ENCODE peak calls at places on chromosome 7, in eight cellular contexts. P is sigmoid colon, F is AG04450, B is PC-9, D is fibroblast of pulmonary artery, H is breast epithelium, L is adrenal gland, X is foreskin fibroblast. I is an unnamed sample.

GRCh38 chr7:51198654-51199053 is 118.0 kb downstream of the COBL start:
- DNase-seq in P (no peak), F (no peak), B (no peak), D (no peak), H (no peak), L (no peak), X (no peak), I (no peak)

GRCh38 chr7:90383422-90383821 is 19.8 kb upstream of the CLDN12 start:
- DNase-seq in P (no peak), F (no peak), B (no peak), D (peak; percentile 54), H (no peak), L (no peak), X (peak; percentile 61), I (peak; percentile 53)

GRCh38 chr7:118046086-118046485 is 137.9 kb upstream of the LSM8 start:
- DNase-seq in P (no peak), F (no peak), B (no peak), D (no peak), H (no peak), L (no peak), X (no peak), I (no peak)

GRCh38 chr7:24786941-24787340 is 29.7 kb upstream of the GSDME start:
- DNase-seq in P (no peak), F (peak; percentile 81), B (peak; percentile 75), D (peak; percentile 92), H (peak; percentile 27), L (peak; percentile 54), X (peak; percentile 96), I (peak; percentile 88)

GRCh38 chr7:22269963-22270362 is 87.0 kb downstream of the RAPGEF5 start:
- DNase-seq in P (no peak), F (no peak), B (peak; percentile 53), D (no peak), H (no peak), L (no peak), X (no peak), I (no peak)

GRCh38 chr7:100220833-100221718 is 1.3 kb downstream of the PVRIG start:
- DNase-seq in P (no peak), F (no peak), B (no peak), D (no peak), H (peak; percentile 27), L (no peak), X (no peak), I (no peak)

GRCh38 chr7:54662701-54663100 is 96.3 kb downstream of the SEC61G start:
- DNase-seq in P (no peak), F (no peak), B (no peak), D (no peak), H (no peak), L (no peak), X (no peak), I (no peak)

GRCh38 chr7:78673272-78673671 is 780.2 kb downstream of the MAGI2 start:
- DNase-seq in P (no peak), F (no peak), B (no peak), D (no peak), H (no peak), L (no peak), X (no peak), I (no peak)

GRCh38 chr7:90749774-90750173 is 153.7 kb downstream of the CDK14 start:
- DNase-seq in P (no peak), F (no peak), B (no peak), D (peak; percentile 42), H (no peak), L (no peak), X (peak; percentile 60), I (peak; percentile 64)

GRCh38 chr7:89776980-89777379 is 377.3 kb upstream of the STEAP1 start:
- DNase-seq in P (no peak), F (no peak), B (no peak), D (no peak), H (no peak), L (no peak), X (no peak), I (no peak)

GRCh38 chr7:84948632-84949031 is 238.2 kb downstream of the SEMA3D start:
- DNase-seq in P (no peak), F (no peak), B (no peak), D (no peak), H (no peak), L (no peak), X (peak; percentile 44), I (peak; percentile 42)

GRCh38 chr7:70405241-70405640 is 726.7 kb upstream of the GALNT17 start:
- DNase-seq in P (no peak), F (no peak), B (no peak), D (no peak), H (no peak), L (no peak), X (no peak), I (no peak)

GRCh38 chr7:130453051-130453450 is 12.2 kb upstream of the CEP41 start:
- DNase-seq in P (no peak), F (no peak), B (no peak), D (no peak), H (no peak), L (no peak), X (peak; percentile 28), I (no peak)

GRCh38 chr7:112554591-112554990 is 73.8 kb downstream of the LSMEM1 start:
- DNase-seq in P (no peak), F (no peak), B (no peak), D (no peak), H (no peak), L (no peak), X (peak; percentile 25), I (peak; percentile 17)

GRCh38 chr7:134431805-134432204 is 27.1 kb downstream of the AKR1B1 start:
- DNase-seq in P (no peak), F (no peak), B (no peak), D (no peak), H (no peak), L (no peak), X (no peak), I (no peak)

GRCh38 chr7:14551326-14551725 is 351.2 kb downstream of the DGKB start:
- DNase-seq in P (no peak), F (no peak), B (no peak), D (no peak), H (no peak), L (no peak), X (no peak), I (no peak)

GRCh38 chr7:74405191-74405898 is 48.4 kb upstream of the GTF2IRD1 start:
- DNase-seq in P (peak; percentile 57), F (no peak), B (peak; percentile 26), D (peak; percentile 10), H (no peak), L (no peak), X (peak; percentile 26), I (no peak)

GRCh38 chr7:42981595-42981994 is 49.4 kb downstream of the MRPL32 start:
- DNase-seq in P (no peak), F (no peak), B (no peak), D (no peak), H (no peak), L (no peak), X (peak; percentile 25), I (peak; percentile 20)

GRCh38 chr7:86776136-86776535 is 132.4 kb downstream of the GRM3 start:
- DNase-seq in P (no peak), F (no peak), B (no peak), D (no peak), H (no peak), L (peak; percentile 32), X (no peak), I (no peak)

GRCh38 chr7:88200793-88201192 is 19.0 kb downstream of the SRI start:
- DNase-seq in P (no peak), F (no peak), B (no peak), D (no peak), H (no peak), L (no peak), X (no peak), I (no peak)

GRCh38 chr7:120961638-120962173 is 11.1 kb downstream of the ING3 start:
- DNase-seq in P (no peak), F (no peak), B (no peak), D (no peak), H (no peak), L (no peak), X (no peak), I (no peak)

GRCh38 chr7:157739056-157739455 is 402.3 kb downstream of the DNAJB6 start:
- DNase-seq in P (no peak), F (no peak), B (no peak), D (no peak), H (no peak), L (no peak), X (no peak), I (no peak)

GRCh38 chr7:115748123-115748738 is 282.3 kb downstream of the TFEC start:
- DNase-seq in P (no peak), F (no peak), B (no peak), D (peak; percentile 4), H (no peak), L (no peak), X (peak; percentile 56), I (peak; percentile 30)

GRCh38 chr7:108118959-108119358 is 11.2 kb downstream of the LAMB4 start:
- DNase-seq in P (no peak), F (no peak), B (no peak), D (no peak), H (no peak), L (no peak), X (no peak), I (no peak)

GRCh38 chr7:108124820-108125219 is 5.3 kb downstream of the LAMB4 start:
- DNase-seq in P (no peak), F (no peak), B (no peak), D (peak; percentile 30), H (no peak), L (no peak), X (peak; percentile 74), I (no peak)

GRCh38 chr7:108120943-108121342 is 9.2 kb downstream of the LAMB4 start:
- DNase-seq in P (no peak), F (no peak), B (no peak), D (no peak), H (no peak), L (no peak), X (no peak), I (peak; percentile 30)

GRCh38 chr7:108122181-108122580 is 8.0 kb downstream of the LAMB4 start:
- DNase-seq in P (no peak), F (no peak), B (no peak), D (no peak), H (no peak), L (no peak), X (no peak), I (no peak)

GRCh38 chr7:108120196-108120595 is 10.0 kb downstream of the LAMB4 start:
- DNase-seq in P (no peak), F (no peak), B (no peak), D (no peak), H (no peak), L (no peak), X (no peak), I (no peak)
- H3K4me3 ChIP-seq in P (no peak overlapping the region), F (no peak overlapping the region), B (no peak overlapping the region), D (no peak overlapping the region), H (no peak overlapping the region), L (no peak overlapping the region), X (no peak overlapping the region), I (no peak overlapping the region)

GRCh38 chr7:102974366-102975236 is 61.8 kb downstream of the LRRC17 start:
- DNase-seq in P (no peak), F (no peak), B (no peak), D (no peak), H (no peak), L (no peak), X (no peak), I (no peak)
- TF ChIP-seq CTCF in P (no peak), F (no peak), B (no peak), D (peak; percentile 18), H (no peak), L (no peak), X (no peak), I (peak; percentile 39)

GRCh38 chr7:16755397-16755796 is 1.8 kb downstream of the TSPAN13 start:
- DNase-seq in P (no peak), F (no peak), B (no peak), D (no peak), H (no peak), L (no peak), X (peak; percentile 58), I (no peak)
- H3K4me3 ChIP-seq in P (no peak overlapping the region), F (no peak overlapping the region), B (peak overlapping the region; percentile 65), D (peak overlapping the region; percentile 82), H (peak overlapping the region; percentile 81), L (no peak overlapping the region), X (no peak overlapping the region), I (no peak overlapping the region)

GRCh38 chr7:33673029-33673700 is 232.2 kb upstream of the BMPER start:
- DNase-seq in P (no peak), F (no peak), B (no peak), D (no peak), H (no peak), L (no peak), X (no peak), I (no peak)
- TF ChIP-seq CTCF in P (no peak), F (peak; percentile 9), B (peak; percentile 21), D (peak; percentile 12), H (no peak), L (no peak), X (no peak), I (peak; percentile 34)

I was measured in choroid plexus epithelial cell.